ENCODE peak calls at places on chromosomes 12 and 14, in seven cellular contexts. One of them, this sample, is unnamed.

GRCh38 chr12:116257213-116257612 is 20.3 kb downstream of the MED13L start:
- DNase-seq in GM12878: no peak
- DNase-seq in H1: no peak
- DNase-seq in HepG2: no peak
- DNase-seq in SK-N-SH: no peak
- DNase-seq in HCT116: no peak
- DNase-seq in K562: no peak
- DNase-seq in this sample: no peak

GRCh38 chr12:110689002-110689600 is at the start of gene HVCN1:
- DNase-seq in K562: peak
- DNase-seq in SK-N-SH: peak
- DNase-seq in HCT116: no peak
- DNase-seq in HepG2: no peak
- DNase-seq in GM12878: no peak
- DNase-seq in H1: no peak
- DNase-seq in this sample: no peak

GRCh38 chr12:57129311-57130288 is 1.3 kb downstream of the LRP1 start:
- DNase-seq in SK-N-SH: peak
- DNase-seq in GM12878: no peak
- DNase-seq in HepG2: no peak
- DNase-seq in K562: no peak
- DNase-seq in H1: no peak
- DNase-seq in HCT116: no peak
- DNase-seq in this sample: no peak

GRCh38 chr14:69951263-69951662 is 72.0 kb downstream of the SMOC1 start:
- DNase-seq in HCT116: no peak
- DNase-seq in SK-N-SH: no peak
- DNase-seq in GM12878: no peak
- DNase-seq in H1: no peak
- DNase-seq in HepG2: no peak
- DNase-seq in K562: no peak
- DNase-seq in this sample: no peak

GRCh38 chr12:41573445-41573844 is 385.3 kb downstream of the PDZRN4 start:
- DNase-seq in H1: no peak
- DNase-seq in HepG2: no peak
- DNase-seq in HCT116: no peak
- DNase-seq in K562: no peak
- DNase-seq in SK-N-SH: no peak
- DNase-seq in GM12878: no peak
- DNase-seq in this sample: no peak

GRCh38 chr12:27527512-27527911 is 3.5 kb downstream of the PPFIBP1 start:
- DNase-seq in H1: no peak
- DNase-seq in HepG2: no peak
- DNase-seq in K562: no peak
- DNase-seq in HCT116: no peak
- DNase-seq in SK-N-SH: no peak
- DNase-seq in GM12878: no peak
- DNase-seq in this sample: no peak

GRCh38 chr14:103401223-103402214 is 16.3 kb downstream of the MARK3 start:
- DNase-seq in GM12878: no peak
- DNase-seq in HepG2: no peak
- DNase-seq in SK-N-SH: no peak
- DNase-seq in HCT116: no peak
- DNase-seq in H1: no peak
- DNase-seq in K562: no peak
- DNase-seq in this sample: no peak

GRCh38 chr14:104777808-104778249 is 17.7 kb downstream of the AKT1 start:
- DNase-seq in H1: no peak
- DNase-seq in HCT116: no peak
- DNase-seq in K562: no peak
- DNase-seq in SK-N-SH: no peak
- DNase-seq in HepG2: no peak
- DNase-seq in GM12878: no peak
- DNase-seq in this sample: no peak

GRCh38 chr12:86724716-86725115 is 468.5 kb upstream of the MGAT4C start:
- DNase-seq in HepG2: no peak
- DNase-seq in GM12878: no peak
- DNase-seq in K562: no peak
- DNase-seq in H1: no peak
- DNase-seq in SK-N-SH: no peak
- DNase-seq in HCT116: no peak
- DNase-seq in this sample: no peak

GRCh38 chr12:175759-176158 is 38.2 kb downstream of the SLC6A12 start:
- DNase-seq in SK-N-SH: no peak
- DNase-seq in H1: no peak
- DNase-seq in HepG2: no peak
- DNase-seq in GM12878: no peak
- DNase-seq in HCT116: no peak
- DNase-seq in K562: no peak
- DNase-seq in this sample: no peak

GRCh38 chr12:176321-177181 is 37.4 kb downstream of the SLC6A12 start:
- DNase-seq in SK-N-SH: peak
- DNase-seq in GM12878: no peak
- DNase-seq in HCT116: no peak
- DNase-seq in K562: no peak
- DNase-seq in H1: no peak
- DNase-seq in HepG2: peak
- DNase-seq in this sample: no peak

GRCh38 chr12:175250-175649 is 38.7 kb downstream of the SLC6A12 start:
- DNase-seq in HepG2: no peak
- DNase-seq in SK-N-SH: peak
- DNase-seq in GM12878: no peak
- DNase-seq in H1: no peak
- DNase-seq in K562: no peak
- DNase-seq in HCT116: no peak
- DNase-seq in this sample: no peak

GRCh38 chr12:172732-173161 is 41.2 kb downstream of the SLC6A12 start:
- DNase-seq in SK-N-SH: no peak
- DNase-seq in H1: no peak
- DNase-seq in GM12878: no peak
- DNase-seq in HepG2: no peak
- DNase-seq in HCT116: no peak
- DNase-seq in K562: peak
- DNase-seq in this sample: no peak

DNA sequence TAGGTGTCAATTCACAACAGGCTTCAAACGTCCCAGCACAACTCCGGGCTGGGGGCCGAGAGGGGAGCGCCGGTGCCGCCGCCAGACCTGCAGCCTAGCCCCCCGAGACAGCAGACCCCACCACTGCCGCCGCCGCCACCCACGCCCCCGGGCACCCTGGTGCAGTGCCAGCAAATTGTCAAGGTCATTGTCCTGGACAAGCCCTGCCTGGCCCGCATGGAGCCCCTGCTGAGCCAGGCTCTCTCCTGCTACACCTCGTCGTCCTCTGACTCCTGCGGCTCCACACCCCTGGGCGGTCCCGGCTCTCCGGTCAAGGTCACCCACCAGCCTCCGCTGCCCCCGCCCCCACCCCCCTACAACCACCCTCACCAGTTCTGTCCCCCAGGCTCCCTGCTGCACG is 39.4 kb downstream of the SLC6A12 start:
- DNase-seq in SK-N-SH: peak
- DNase-seq in K562: no peak
- DNase-seq in HepG2: no peak
- DNase-seq in H1: no peak
- DNase-seq in HCT116: no peak
- DNase-seq in GM12878: no peak
- DNase-seq in this sample: no peak
- TF ChIP-seq JUND in SK-N-SH: no peak
- TF ChIP-seq JUND in K562: no peak
- TF ChIP-seq JUND in HepG2: no peak
- TF ChIP-seq JUND in H1: no peak
- TF ChIP-seq JUND in HCT116: no peak
- TF ChIP-seq JUND in GM12878: no peak
- TF ChIP-seq JUND in this sample: no peak

GRCh38 chr14:66638688-66639087 is 130.7 kb downstream of the GPHN start:
- DNase-seq in H1: no peak
- DNase-seq in HCT116: no peak
- DNase-seq in K562: no peak
- DNase-seq in SK-N-SH: no peak
- DNase-seq in GM12878: no peak
- DNase-seq in HepG2: no peak
- DNase-seq in this sample: no peak
- TF ChIP-seq JUND in H1: no peak
- TF ChIP-seq JUND in HCT116: no peak
- TF ChIP-seq JUND in K562: no peak
- TF ChIP-seq JUND in SK-N-SH: no peak
- TF ChIP-seq JUND in GM12878: no peak
- TF ChIP-seq JUND in HepG2: no peak
- TF ChIP-seq JUND in this sample: no peak

GRCh38 chr14:93936926-93937325 is 9.8 kb downstream of the FAM181A start:
- DNase-seq in H1: no peak
- DNase-seq in HepG2: no peak
- DNase-seq in GM12878: no peak
- DNase-seq in HCT116: no peak
- DNase-seq in K562: no peak
- DNase-seq in SK-N-SH: no peak
- DNase-seq in this sample: no peak

GRCh38 chr14:93935213-93935612 is 8.1 kb downstream of the FAM181A start:
- DNase-seq in SK-N-SH: no peak
- DNase-seq in H1: no peak
- DNase-seq in GM12878: no peak
- DNase-seq in K562: no peak
- DNase-seq in HCT116: no peak
- DNase-seq in HepG2: no peak
- DNase-seq in this sample: no peak

GRCh38 chr14:93938766-93939303 is 11.7 kb downstream of the FAM181A start:
- DNase-seq in HepG2: no peak
- DNase-seq in H1: no peak
- DNase-seq in HCT116: no peak
- DNase-seq in SK-N-SH: no peak
- DNase-seq in K562: no peak
- DNase-seq in GM12878: no peak
- DNase-seq in this sample: no peak

GRCh38 chr14:93937519-93937918 is 10.4 kb downstream of the FAM181A start:
- DNase-seq in HepG2: no peak
- DNase-seq in K562: no peak
- DNase-seq in HCT116: no peak
- DNase-seq in GM12878: no peak
- DNase-seq in H1: no peak
- DNase-seq in SK-N-SH: no peak
- DNase-seq in this sample: no peak

DNA sequence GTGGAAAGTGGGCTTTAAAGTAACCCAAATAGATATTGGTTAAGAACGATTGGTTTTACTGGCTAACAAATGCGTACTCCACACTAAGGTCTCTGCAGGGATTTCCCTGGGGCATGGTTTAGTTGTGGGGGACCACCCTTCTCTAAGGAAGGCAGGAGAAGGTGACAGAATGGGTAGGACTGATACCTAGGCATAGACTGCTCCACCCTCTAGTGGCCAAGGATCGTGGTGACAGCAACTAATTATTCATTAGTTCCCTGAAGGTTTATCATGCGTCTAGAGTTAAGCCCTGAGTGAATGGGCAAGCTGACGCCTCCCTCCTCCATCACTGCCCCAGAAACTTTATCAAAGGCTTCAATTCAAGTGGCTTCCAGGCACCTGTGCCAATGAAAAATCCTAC is 9.1 kb downstream of the FAM181A start:
- DNase-seq in HCT116: no peak
- DNase-seq in SK-N-SH: peak
- DNase-seq in GM12878: no peak
- DNase-seq in K562: peak
- DNase-seq in HepG2: no peak
- DNase-seq in H1: no peak
- DNase-seq in this sample: peak
- TF ChIP-seq JUND in HCT116: no peak
- TF ChIP-seq JUND in SK-N-SH: no peak
- TF ChIP-seq JUND in GM12878: no peak
- TF ChIP-seq JUND in K562: no peak
- TF ChIP-seq JUND in HepG2: no peak
- TF ChIP-seq JUND in H1: no peak
- TF ChIP-seq JUND in this sample: no peak

GRCh38 chr12:19021646-19022045 is 107.9 kb upstream of the PLEKHA5 start:
- DNase-seq in SK-N-SH: no peak
- DNase-seq in HepG2: peak
- DNase-seq in HCT116: no peak
- DNase-seq in K562: no peak
- DNase-seq in H1: no peak
- DNase-seq in GM12878: no peak
- DNase-seq in this sample: no peak

GRCh38 chr12:19015285-19015684 is 114.2 kb upstream of the PLEKHA5 start:
- DNase-seq in SK-N-SH: no peak
- DNase-seq in HCT116: no peak
- DNase-seq in GM12878: no peak
- DNase-seq in HepG2: no peak
- DNase-seq in K562: no peak
- DNase-seq in H1: no peak
- DNase-seq in this sample: no peak

GRCh38 chr12:19014243-19014642 is 115.3 kb upstream of the PLEKHA5 start:
- DNase-seq in HepG2: no peak
- DNase-seq in H1: no peak
- DNase-seq in K562: no peak
- DNase-seq in HCT116: no peak
- DNase-seq in GM12878: no peak
- DNase-seq in SK-N-SH: no peak
- DNase-seq in this sample: no peak

GRCh38 chr12:19021240-19021639 is 108.3 kb upstream of the PLEKHA5 start:
- DNase-seq in K562: no peak
- DNase-seq in H1: no peak
- DNase-seq in HepG2: no peak
- DNase-seq in SK-N-SH: no peak
- DNase-seq in HCT116: no peak
- DNase-seq in GM12878: no peak
- DNase-seq in this sample: no peak

DNA sequence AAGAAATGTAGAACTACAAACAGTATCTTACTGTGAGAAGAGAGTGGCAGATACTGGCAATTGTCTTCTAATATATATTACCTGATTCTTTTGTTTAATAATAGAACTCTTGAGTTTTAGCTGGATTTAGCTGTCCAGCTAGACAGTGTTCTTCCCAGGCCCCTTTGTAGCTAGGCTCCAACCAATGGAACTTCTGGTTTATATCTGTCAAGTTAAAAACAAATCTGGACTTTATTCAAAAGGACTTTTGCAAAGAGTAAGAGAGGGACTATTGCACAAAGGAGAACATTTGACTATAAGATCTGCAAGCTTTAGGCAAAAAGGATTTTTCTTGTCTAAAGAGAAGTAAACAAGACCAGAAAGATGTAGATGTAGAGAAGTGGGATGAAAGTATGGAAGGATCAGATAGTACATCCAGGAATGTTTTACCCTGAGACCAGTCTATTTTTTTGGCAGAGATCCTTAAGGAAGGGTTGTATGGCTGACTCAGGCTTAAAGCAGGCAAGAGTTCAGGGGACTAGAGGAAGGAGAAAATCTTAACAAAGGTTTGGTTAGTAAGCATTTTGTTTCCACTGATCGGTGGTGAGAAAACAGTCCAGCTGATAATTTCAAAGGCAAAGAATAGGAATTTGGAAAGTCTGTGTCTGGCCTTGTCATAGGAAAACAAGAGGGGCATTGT is 111.1 kb upstream of the PLEKHA5 start:
- DNase-seq in HepG2: no peak
- DNase-seq in K562: no peak
- DNase-seq in H1: no peak
- DNase-seq in HCT116: no peak
- DNase-seq in SK-N-SH: no peak
- DNase-seq in GM12878: no peak
- DNase-seq in this sample: no peak
- TF ChIP-seq JUND in HepG2: no peak
- TF ChIP-seq JUND in K562: no peak
- TF ChIP-seq JUND in H1: no peak
- TF ChIP-seq JUND in HCT116: peak
- TF ChIP-seq JUND in SK-N-SH: peak
- TF ChIP-seq JUND in GM12878: no peak
- TF ChIP-seq JUND in this sample: no peak

This sample was measured in T47D.